ENCODE peak calls at places on chromosomes 7 and 10, in six cellular contexts. S is A549, Q is glutamatergic neuron, V is ecto neural progenitor cell, A is GM12892, T is GM04504. Y is an unnamed sample.

GRCh38 chr10:8393531-8393930 is 339.0 kb downstream of the GATA3 start:
- DNase-seq in S (no peak), Q (no peak), V (no peak), A (no peak), T (no peak), Y (no peak)

GRCh38 chr7:90210925-90211324 is 615 bp upstream of the STEAP2 start:
- DNase-seq in S (no peak), Q (no peak), V (no peak), A (no peak), T (no peak), Y (no peak)

GRCh38 chr10:92734288-92734687 is 44.5 kb downstream of the HHEX start:
- DNase-seq in S (no peak), Q (no peak), V (no peak), A (no peak), T (no peak), Y (no peak)

GRCh38 chr7:108575156-108575555 is 5.5 kb downstream of the DNAJB9 start:
- DNase-seq in S (no peak), Q (no peak), V (no peak), A (no peak), T (no peak), Y (no peak)

GRCh38 chr7:123043642-123044041 is 48.1 kb upstream of the TAS2R16 start:
- DNase-seq in S (no peak), Q (no peak), V (no peak), A (no peak), T (no peak), Y (no peak)

GRCh38 chr10:14665304-14665703 is 109.4 kb downstream of the FAM107B start:
- DNase-seq in S (no peak), Q (no peak), V (no peak), A (no peak), T (no peak), Y (no peak)

GRCh38 chr10:104591451-104591850 is 49.6 kb upstream of the SORCS3 start:
- DNase-seq in S (no peak), Q (no peak), V (no peak), A (no peak), T (no peak), Y (no peak)

GRCh38 chr7:101582971-101583370 is 46.1 kb downstream of the MYL10 start:
- DNase-seq in S (no peak), Q (no peak), V (peak), A (no peak), T (no peak), Y (no peak)

GRCh38 chr10:47090903-47091302 is 179.7 kb downstream of the PTPN20 start:
- DNase-seq in S (no peak), Q (no peak), V (no peak), A (no peak), T (no peak), Y (no peak)

GRCh38 chr7:98719396-98719795 is 102.3 kb downstream of the NPTX2 start:
- DNase-seq in S (no peak), Q (no peak), V (no peak), A (no peak), T (no peak), Y (no peak)

GRCh38 chr7:30842542-30843451 is 68.9 kb upstream of the AQP1 start:
- DNase-seq in S (no peak), Q (peak), V (no peak), A (no peak), T (no peak), Y (no peak)

GRCh38 chr7:8751557-8752231 is 318.3 kb downstream of the NXPH1 start:
- DNase-seq in S (no peak), Q (no peak), V (no peak), A (no peak), T (no peak), Y (no peak)

GRCh38 chr7:156158693-156159092 is 346.4 kb upstream of the SHH start:
- DNase-seq in S (no peak), Q (no peak), V (no peak), A (no peak), T (no peak), Y (no peak)

GRCh38 chr10:31526681-31527080 is 207.7 kb downstream of the ZEB1 start:
- DNase-seq in S (no peak), Q (no peak), V (no peak), A (no peak), T (no peak), Y (no peak)

Y was measured in GM19239.